ENCODE peak calls at places on chromosomes 5 and 9, in six cellular contexts. D, Z, B, V, N and O are unnamed samples.

GRCh38 chr5:59357421-59357977 is 536.0 kb downstream of the PDE4D start:
- DNase-seq in D (no peak), Z (peak), B (peak), V (no peak), N (no peak), O (no peak)

GRCh38 chr9:79969866-79970265 is 398.1 kb downstream of the TLE4 start:
- DNase-seq in D (no peak), Z (no peak), B (no peak), V (no peak), N (no peak), O (no peak)

GRCh38 chr9:89109666-89110065 is 69.0 kb downstream of the SHC3 start:
- DNase-seq in D (no peak), Z (no peak), B (no peak), V (no peak), N (no peak), O (no peak)

GRCh38 chr9:92496401-92496800 is 14.1 kb upstream of the ASPN start:
- DNase-seq in D (no peak), Z (no peak), B (no peak), V (no peak), N (no peak), O (no peak)

GRCh38 chr5:89556215-89557009 is 673.4 kb upstream of the MEF2C start:
- DNase-seq in D (no peak), Z (no peak), B (peak), V (no peak), N (no peak), O (no peak)

GRCh38 chr5:142095651-142096330 is 12.8 kb upstream of the NDFIP1 start:
- DNase-seq in D (peak), Z (peak), B (no peak), V (no peak), N (no peak), O (no peak)

GRCh38 chr5:9497347-9497746 is 48.5 kb downstream of the SEMA5A start:
- DNase-seq in D (no peak), Z (no peak), B (no peak), V (peak), N (no peak), O (no peak)

GRCh38 chr5:147688965-147689364 is 93.6 kb downstream of the JAKMIP2 start:
- DNase-seq in D (peak), Z (no peak), B (no peak), V (no peak), N (no peak), O (peak)

GRCh38 chr5:163867738-163868137 is 362.3 kb downstream of the MAT2B start:
- DNase-seq in D (no peak), Z (no peak), B (no peak), V (no peak), N (no peak), O (no peak)

GRCh38 chr5:135195267-135195603 is 161.2 kb upstream of the PITX1 start:
- DNase-seq in D (no peak), Z (no peak), B (no peak), V (no peak), N (no peak), O (no peak)

GRCh38 chr9:104774831-104775573 is 11.1 kb downstream of the NIPSNAP3B start:
- DNase-seq in D (no peak), Z (peak), B (no peak), V (no peak), N (no peak), O (no peak)

GRCh38 chr9:133449760-133450159 is 10.0 kb upstream of the CACFD1 start:
- DNase-seq in D (peak), Z (no peak), B (peak), V (no peak), N (peak), O (no peak)

GRCh38 chr5:10479226-10479721 is 37.6 kb downstream of the ROPN1L start:
- DNase-seq in D (peak), Z (no peak), B (peak), V (no peak), N (no peak), O (no peak)

GRCh38 chr5:135460246-135461033 is 8.3 kb upstream of the TIFAB start:
- DNase-seq in D (no peak), Z (no peak), B (no peak), V (peak), N (no peak), O (no peak)

GRCh38 chr9:115673599-115673998 is 480.0 kb upstream of the PAPPA start:
- DNase-seq in D (no peak), Z (no peak), B (peak), V (no peak), N (no peak), O (no peak)

GRCh38 chr5:142432369-142432863 is 107.6 kb upstream of the SPRY4 start:
- DNase-seq in D (peak), Z (no peak), B (no peak), V (peak), N (no peak), O (no peak)

GRCh38 chr9:8730618-8731017 is 931.0 kb upstream of the DMAC1 start:
- DNase-seq in D (no peak), Z (no peak), B (no peak), V (no peak), N (no peak), O (no peak)

GRCh38 chr9:4661165-4662095 is 664 bp upstream of the PLPP6 start:
- DNase-seq in D (no peak), Z (no peak), B (no peak), V (no peak), N (no peak), O (no peak)

GRCh38 chr5:73304381-73304780 is 131.4 kb downstream of the TMEM174 start:
- DNase-seq in D (no peak), Z (no peak), B (no peak), V (no peak), N (no peak), O (no peak)

GRCh38 chr9:80707120-80707519 is 982.2 kb downstream of the TLE1 start:
- DNase-seq in D (no peak), Z (no peak), B (no peak), V (no peak), N (no peak), O (no peak)

GRCh38 chr5:9670371-9670770 is 40.2 kb upstream of the TAS2R1 start:
- DNase-seq in D (no peak), Z (no peak), B (no peak), V (no peak), N (no peak), O (no peak)

GRCh38 chr9:75200892-75201470 is 112.7 kb downstream of the OSTF1 start:
- DNase-seq in D (no peak), Z (no peak), B (peak), V (no peak), N (peak), O (no peak)

GRCh38 chr9:129312251-129312650 is 134.2 kb upstream of the IER5L start:
- DNase-seq in D (no peak), Z (no peak), B (no peak), V (peak), N (no peak), O (peak)

GRCh38 chr9:34338664-34339063 is 9.3 kb downstream of the NUDT2 start:
- DNase-seq in D (no peak), Z (peak), B (no peak), V (no peak), N (no peak), O (no peak)

GRCh38 chr9:135971892-135972291 is 10.7 kb upstream of the UBAC1 start:
- DNase-seq in D (peak), Z (no peak), B (no peak), V (no peak), N (peak), O (no peak)

GRCh38 chr5:33409435-33410146 is 31.2 kb upstream of the TARS1 start:
- DNase-seq in D (peak), Z (peak), B (no peak), V (no peak), N (peak), O (no peak)

GRCh38 chr5:163529698-163530097 is 24.3 kb downstream of the MAT2B start:
- DNase-seq in D (no peak), Z (no peak), B (no peak), V (no peak), N (peak), O (peak)

GRCh38 chr5:72817076-72817476 is 615 bp downstream of the TNPO1 start:
- DNase-seq in D (peak), Z (peak), B (peak), V (peak), N (peak), O (peak)

GRCh38 chr9:76218868-76219462 is 175.3 kb downstream of the RFK start:
- DNase-seq in D (no peak), Z (no peak), B (no peak), V (no peak), N (no peak), O (no peak)

GRCh38 chr5:137022043-137022442 is 477.1 kb downstream of the SPOCK1 start:
- DNase-seq in D (no peak), Z (no peak), B (no peak), V (no peak), N (no peak), O (no peak)

GRCh38 chr5:174724484-174725260 is at the start of gene MSX2:
- DNase-seq in D (peak), Z (peak), B (peak), V (peak), N (no peak), O (peak)

GRCh38 chr5:179766021-179766725 is 27.6 kb upstream of the LTC4S start:
- DNase-seq in D (no peak), Z (no peak), B (no peak), V (no peak), N (no peak), O (no peak)

GRCh38 chr5:142164315-142164714 is 55.7 kb downstream of the NDFIP1 start:
- DNase-seq in D (no peak), Z (no peak), B (no peak), V (no peak), N (no peak), O (no peak)

GRCh38 chr5:142319105-142319504 is 5.7 kb downstream of the SPRY4 start:
- DNase-seq in D (no peak), Z (no peak), B (no peak), V (no peak), N (no peak), O (no peak)

GRCh38 chr9:79924836-79925235 is 353.1 kb downstream of the TLE4 start:
- DNase-seq in D (no peak), Z (no peak), B (no peak), V (no peak), N (no peak), O (no peak)

GRCh38 chr5:88089757-88090390 is 178.8 kb downstream of the TMEM161B start:
- DNase-seq in D (no peak), Z (no peak), B (no peak), V (no peak), N (no peak), O (no peak)

GRCh38 chr9:103889989-103890388 is 204.1 kb upstream of the SMC2 start:
- DNase-seq in D (no peak), Z (no peak), B (no peak), V (no peak), N (no peak), O (no peak)

GRCh38 chr9:68704804-68705635 is at the start of gene PIP5K1B:
- DNase-seq in D (peak), Z (peak), B (peak), V (peak), N (peak), O (peak)

GRCh38 chr9:112863214-112863613 is 27.5 kb downstream of the SLC46A2 start:
- DNase-seq in D (no peak), Z (no peak), B (no peak), V (no peak), N (no peak), O (no peak)

GRCh38 chr5:1183424-1184162 is 17.8 kb upstream of the SLC6A19 start:
- DNase-seq in D (no peak), Z (no peak), B (no peak), V (no peak), N (no peak), O (no peak)

DNA sequence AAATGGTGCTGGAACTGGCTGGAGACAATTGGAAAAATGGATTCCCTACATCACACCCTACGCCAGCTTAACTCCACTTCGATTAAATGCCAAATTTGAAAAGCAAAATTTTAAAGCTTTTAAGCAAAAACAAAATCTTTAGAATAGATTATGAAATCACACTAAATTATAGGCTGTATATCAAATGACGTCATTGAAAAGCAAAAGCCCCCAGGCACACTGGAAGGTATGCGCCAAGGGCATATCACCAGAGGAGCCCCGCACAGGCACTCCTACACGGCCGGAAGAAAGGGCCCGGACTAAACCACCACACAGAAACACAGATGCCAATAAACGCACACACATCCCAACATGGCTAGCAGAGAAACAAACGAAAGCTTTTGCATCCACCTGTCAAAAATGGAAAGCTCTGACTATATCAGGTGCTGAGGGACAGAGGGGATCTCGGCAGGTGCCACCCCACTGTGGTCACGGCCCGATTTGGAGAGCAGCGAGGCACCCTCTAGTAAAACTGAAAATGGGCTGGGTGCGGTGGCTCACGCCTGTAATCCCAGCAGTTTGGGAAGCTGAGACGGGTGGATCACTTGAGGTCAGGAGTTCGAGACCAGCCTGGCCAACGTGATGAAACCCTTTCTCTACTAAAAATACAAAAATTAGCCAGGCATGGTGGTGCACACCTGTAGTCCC is 17.0 kb upstream of the MXD3 start:
- DNase-seq in D (no peak), Z (no peak), B (no peak), V (no peak), N (no peak), O (no peak)
- TF ChIP-seq POLR2A in D (no peak), Z (no peak), B (no peak), V (no peak), N (no peak), O (no peak)

GRCh38 chr9:136992819-136993369 is 672 bp downstream of the PAXX start:
- DNase-seq in D (no peak), Z (no peak), B (no peak), V (no peak), N (no peak), O (no peak)
- TF ChIP-seq POLR2A in D (peak), Z (no peak), B (no peak), V (no peak), N (no peak), O (no peak)

GRCh38 chr5:144170276-144171024 is at the start of the genes KCTD16 and YIPF5:
- DNase-seq in D (peak), Z (peak), B (peak), V (peak), N (peak), O (peak)
- TF ChIP-seq POLR2A in D (peak), Z (peak), B (peak), V (no peak), N (peak), O (peak)

GRCh38 chr9:32928145-32928763 is 73.2 kb downstream of the APTX start:
- DNase-seq in D (peak), Z (no peak), B (no peak), V (no peak), N (no peak), O (peak)

GRCh38 chr9:32926901-32927300 is 74.5 kb downstream of the APTX start:
- DNase-seq in D (no peak), Z (no peak), B (no peak), V (no peak), N (no peak), O (no peak)

GRCh38 chr9:32928912-32929311 is 72.5 kb downstream of the APTX start:
- DNase-seq in D (no peak), Z (no peak), B (no peak), V (no peak), N (no peak), O (no peak)

GRCh38 chr9:32931129-32931528 is 70.3 kb downstream of the APTX start:
- DNase-seq in D (no peak), Z (no peak), B (no peak), V (no peak), N (no peak), O (no peak)

GRCh38 chr9:32930486-32930885 is 70.9 kb downstream of the APTX start:
- DNase-seq in D (no peak), Z (no peak), B (no peak), V (no peak), N (no peak), O (no peak)
- TF ChIP-seq POLR2A in D (no peak), Z (no peak), B (no peak), V (no peak), N (no peak), O (no peak)

GRCh38 chr5:41966706-41967105 is 41.6 kb downstream of the FBXO4 start:
- DNase-seq in D (no peak), Z (no peak), B (no peak), V (no peak), N (no peak), O (no peak)

GRCh38 chr5:41962491-41962890 is 37.4 kb downstream of the FBXO4 start:
- DNase-seq in D (no peak), Z (no peak), B (no peak), V (no peak), N (no peak), O (no peak)

GRCh38 chr5:41960481-41960880 is 35.4 kb downstream of the FBXO4 start:
- DNase-seq in D (no peak), Z (no peak), B (no peak), V (no peak), N (no peak), O (no peak)

GRCh38 chr5:41956943-41957342 is 31.9 kb downstream of the FBXO4 start:
- DNase-seq in D (no peak), Z (no peak), B (no peak), V (no peak), N (no peak), O (no peak)

DNA sequence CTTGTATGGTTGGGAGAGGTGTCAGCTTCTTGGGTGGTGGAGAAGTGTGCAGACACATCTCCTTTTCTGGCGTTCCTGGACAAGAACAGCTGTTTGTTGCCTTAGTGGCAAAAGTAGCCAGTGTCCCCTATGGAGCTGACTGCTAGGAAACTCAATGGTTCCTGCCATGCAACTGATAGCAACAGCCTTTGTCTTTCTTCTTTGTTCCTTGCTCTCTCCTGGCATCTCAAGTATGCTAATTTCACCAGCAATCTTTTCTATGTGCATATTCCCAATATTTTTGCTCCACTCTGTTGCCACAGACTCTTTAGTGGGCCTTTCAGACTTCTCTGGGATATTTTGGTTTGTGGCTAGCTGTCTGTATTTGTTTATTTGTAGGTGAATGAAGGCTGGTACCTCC is 36.7 kb downstream of the FBXO4 start:
- DNase-seq in D (no peak), Z (no peak), B (no peak), V (no peak), N (no peak), O (no peak)
- TF ChIP-seq POLR2A in D (no peak), Z (no peak), B (no peak), V (no peak), N (no peak), O (no peak)

DNA sequence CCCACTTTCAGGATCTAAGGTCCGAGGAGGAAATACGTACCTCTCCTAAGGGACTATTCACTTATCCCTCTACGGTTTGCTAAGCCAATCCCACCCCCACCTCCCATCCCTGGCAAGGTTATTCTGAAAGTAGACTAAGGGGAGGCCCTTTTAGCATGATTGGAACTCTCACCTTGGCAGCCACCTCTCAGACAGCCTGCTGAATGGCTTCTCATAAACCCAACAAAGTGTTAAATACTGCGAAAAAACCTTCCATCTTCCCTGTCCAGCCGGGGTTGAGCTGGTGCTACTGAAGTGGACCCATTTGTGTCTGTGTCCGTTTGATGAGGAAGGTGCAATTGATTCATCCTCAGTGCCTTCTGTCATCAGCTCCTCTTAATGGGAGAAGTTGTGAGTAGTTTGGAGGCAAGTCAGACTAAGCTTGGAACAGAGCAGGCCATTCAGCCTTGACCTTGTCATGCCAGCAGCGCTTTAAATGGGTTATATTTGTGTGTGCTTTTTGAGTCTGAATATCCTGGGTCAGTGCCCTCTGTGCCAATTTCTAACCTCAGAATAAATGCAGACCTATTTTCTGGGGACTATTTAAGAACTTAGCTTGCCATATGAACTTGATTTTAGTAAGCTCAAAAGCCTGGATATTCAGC is 476.3 kb upstream of the ZNF608 start:
- DNase-seq in D (no peak), Z (no peak), B (no peak), V (no peak), N (no peak), O (no peak)
- TF ChIP-seq POLR2A in D (no peak), Z (no peak), B (no peak), V (no peak), N (no peak), O (no peak)

DNA sequence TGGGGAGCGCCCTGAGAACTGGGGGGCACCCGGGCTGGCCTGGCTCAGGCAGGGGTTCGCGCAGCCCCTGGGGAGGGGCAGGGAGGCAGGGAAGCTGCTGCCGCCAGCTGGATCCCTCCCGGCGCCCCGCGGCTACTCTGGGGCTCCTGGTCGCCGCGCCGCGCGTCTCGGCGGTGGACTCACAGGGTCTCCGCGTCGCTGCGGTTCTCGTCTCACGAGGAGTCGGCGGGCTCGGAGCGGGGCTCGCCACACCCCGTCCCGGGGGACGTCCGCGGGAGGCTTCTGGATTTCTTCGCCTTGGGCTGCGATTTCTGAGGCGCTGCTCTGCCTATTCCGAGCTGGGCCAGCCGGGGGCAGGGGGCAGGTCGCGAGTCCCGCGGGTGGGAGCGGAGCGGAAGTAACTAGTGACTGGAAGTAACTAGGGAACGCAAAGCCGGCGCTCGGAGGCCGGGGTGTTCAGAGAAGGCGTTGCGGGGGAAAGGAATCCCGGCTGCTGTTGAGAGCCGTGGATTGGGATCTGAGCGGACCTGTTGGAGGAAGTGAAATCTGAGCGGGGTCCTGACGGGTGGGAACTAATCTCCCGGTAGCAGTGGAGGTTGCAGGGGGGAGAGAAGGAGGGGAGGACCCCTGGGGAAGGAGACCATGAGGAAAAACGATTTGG is 509 bp downstream of the CYSTM1 start:
- DNase-seq in D (peak), Z (peak), B (peak), V (peak), N (peak), O (peak)
- TF ChIP-seq POLR2A in D (no peak), Z (no peak), B (peak), V (no peak), N (no peak), O (no peak)